ENCODE peak calls at places on chromosomes 2 and 18, in nine cellular contexts. Y is breast epithelium, O is body of pancreas, D is tibial artery, C is left lung, P is HCT116, G is right atrium auricular region, H is testis, X is brain microvascular endothelial cell. T is an unnamed sample.

GRCh38 chr2:36486546-36487044 is 111.4 kb downstream of the FEZ2 start:
- DNase-seq in Y (no peak), O (no peak), D (no peak), C (no peak), P (no peak), G (no peak), H (no peak), X (peak), T (no peak)

GRCh38 chr2:46119453-46119852 is 177.8 kb upstream of the EPAS1 start:
- DNase-seq in Y (no peak), O (no peak), D (no peak), C (no peak), P (no peak), G (no peak), H (no peak), X (no peak), T (no peak)

GRCh38 chr2:172358784-172359556 is 68.4 kb upstream of the ITGA6 start:
- DNase-seq in Y (no peak), O (peak), D (no peak), C (no peak), P (no peak), G (no peak), H (no peak), X (no peak), T (no peak)

GRCh38 chr2:226154610-226155009 is 645.0 kb downstream of the IRS1 start:
- DNase-seq in Y (no peak), O (no peak), D (no peak), C (no peak), P (no peak), G (no peak), H (no peak), X (no peak), T (no peak)

GRCh38 chr2:218010116-218010837 is 7.5 kb upstream of the TNS1 start:
- DNase-seq in Y (no peak), O (peak), D (peak), C (no peak), P (no peak), G (no peak), H (peak), X (no peak), T (no peak)

GRCh38 chr2:22904126-22904684 is 480.8 kb upstream of the KLHL29 start:
- DNase-seq in Y (no peak), O (peak), D (no peak), C (no peak), P (no peak), G (no peak), H (peak), X (peak), T (no peak)

GRCh38 chr2:72681016-72681995 is 144.5 kb downstream of the EXOC6B start:
- DNase-seq in Y (no peak), O (no peak), D (no peak), C (no peak), P (no peak), G (no peak), H (no peak), X (no peak), T (no peak)

GRCh38 chr18:57898506-57899124 is 95.5 kb upstream of the ATP8B1 start:
- DNase-seq in Y (no peak), O (no peak), D (no peak), C (no peak), P (no peak), G (no peak), H (no peak), X (no peak), T (no peak)

GRCh38 chr18:56199580-56200320 is 438.6 kb downstream of the TXNL1 start:
- DNase-seq in Y (no peak), O (no peak), D (no peak), C (no peak), P (no peak), G (no peak), H (no peak), X (peak), T (no peak)

GRCh38 chr2:78992451-78992806 is 33.1 kb upstream of the REG3G start:
- DNase-seq in Y (no peak), O (peak), D (no peak), C (no peak), P (no peak), G (no peak), H (peak), X (no peak), T (no peak)

GRCh38 chr2:17373041-17373440 is 145.2 kb downstream of the RAD51AP2 start:
- DNase-seq in Y (no peak), O (no peak), D (no peak), C (no peak), P (no peak), G (no peak), H (no peak), X (peak), T (no peak)

GRCh38 chr2:134365356-134365755 is 111.5 kb downstream of the MGAT5 start:
- DNase-seq in Y (no peak), O (no peak), D (no peak), C (no peak), P (peak), G (no peak), H (no peak), X (no peak), T (no peak)

GRCh38 chr2:134154269-134154668 is 99.6 kb upstream of the MGAT5 start:
- DNase-seq in Y (no peak), O (no peak), D (no peak), C (peak), P (no peak), G (no peak), H (no peak), X (no peak), T (no peak)

GRCh38 chr18:37266290-37266689 is 299.3 kb downstream of the CELF4 start:
- DNase-seq in Y (no peak), O (no peak), D (no peak), C (no peak), P (no peak), G (no peak), H (no peak), X (no peak), T (no peak)
- TF ChIP-seq CTCF in Y (no peak), O (no peak), D (no peak), C (no peak), P (peak), G (no peak), H (no peak), X (peak), T (peak)

GRCh38 chr2:7070483-7070882 is 153.3 kb downstream of the RNF144A start:
- DNase-seq in Y (no peak), O (no peak), D (no peak), C (no peak), P (no peak), G (no peak), H (no peak), X (no peak), T (no peak)

GRCh38 chr2:7071916-7072556 is 154.8 kb downstream of the RNF144A start:
- DNase-seq in Y (no peak), O (no peak), D (no peak), C (peak), P (no peak), G (no peak), H (no peak), X (no peak), T (no peak)

GRCh38 chr2:7073901-7074300 is 156.7 kb downstream of the RNF144A start:
- DNase-seq in Y (no peak), O (no peak), D (no peak), C (no peak), P (no peak), G (no peak), H (no peak), X (no peak), T (no peak)

GRCh38 chr2:7068447-7068846 is 151.2 kb downstream of the RNF144A start:
- DNase-seq in Y (no peak), O (no peak), D (no peak), C (no peak), P (no peak), G (no peak), H (no peak), X (no peak), T (no peak)

DNA sequence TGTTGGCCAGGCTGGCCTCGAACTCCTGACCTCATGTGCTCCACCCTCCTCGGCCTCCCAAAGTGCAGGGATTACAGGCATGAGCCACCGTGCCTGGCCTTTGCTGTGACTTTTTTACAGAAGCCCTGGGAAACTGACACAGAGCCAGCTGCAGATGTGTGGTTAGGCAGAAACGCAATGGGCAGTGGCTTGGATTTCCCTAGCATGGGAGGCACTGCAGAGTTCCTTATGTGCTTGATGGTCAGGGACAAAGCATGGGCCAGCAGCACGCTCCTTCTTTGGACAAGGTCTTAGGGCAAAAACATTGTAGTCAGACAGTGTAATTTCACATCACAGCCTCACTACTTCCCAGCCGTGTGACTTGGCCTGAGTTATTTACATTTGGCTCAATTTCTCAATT is 153.9 kb downstream of the RNF144A start:
- DNase-seq in Y (no peak), O (no peak), D (peak), C (no peak), P (no peak), G (no peak), H (no peak), X (no peak), T (no peak)
- TF ChIP-seq CTCF in Y (no peak), O (no peak), D (no peak), C (no peak), P (no peak), G (no peak), H (no peak), X (no peak), T (no peak)

GRCh38 chr2:40497251-40497859 is 45.5 kb upstream of the SLC8A1 start:
- DNase-seq in Y (no peak), O (no peak), D (no peak), C (no peak), P (no peak), G (no peak), H (no peak), X (no peak), T (no peak)
- TF ChIP-seq CTCF in Y (no peak), O (no peak), D (no peak), C (no peak), P (peak), G (no peak), H (no peak), X (no peak), T (peak)

DNA sequence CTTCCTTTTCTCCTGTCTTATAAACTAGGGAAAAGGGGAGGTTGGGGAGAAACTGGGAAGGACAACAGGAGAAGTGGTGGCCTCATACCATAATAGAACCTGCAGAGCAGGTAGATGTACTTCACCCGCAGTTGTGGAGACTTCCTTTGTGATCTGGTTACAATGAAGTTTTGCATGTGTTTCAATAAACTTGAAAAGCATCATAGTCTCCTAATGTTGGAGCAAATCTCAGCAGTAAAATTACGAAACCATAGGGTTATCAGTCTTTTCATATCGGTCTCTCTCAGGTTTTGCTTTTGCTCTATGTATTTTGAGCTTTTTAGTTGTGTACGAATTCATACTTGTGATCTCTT is 30.5 kb downstream of the ANO7 start:
- DNase-seq in Y (no peak), O (no peak), D (no peak), C (no peak), P (no peak), G (no peak), H (no peak), X (no peak), T (no peak)
- TF ChIP-seq CTCF in Y (no peak), O (no peak), D (no peak), C (no peak), P (no peak), G (no peak), H (no peak), X (no peak), T (no peak)